ENCODE peak calls at places on chromosomes 16 and 17, in five cellular contexts. H is colonic mucosa, K is kidney epithelial cell, J is AG04449, X is BE2C. Z is an unnamed sample.

GRCh38 chr17:31008374-31009035 is 37.7 kb downstream of the RNF135 start:
- DNase-seq in K (no peak), J (no peak), H (peak; percentile 67), X (no peak), Z (no peak)

GRCh38 chr16:12271006-12271405 is 294.5 kb downstream of the SNX29 start:
- DNase-seq in J (no peak), H (no peak), X (peak; percentile 32), K (no peak), Z (no peak)

GRCh38 chr17:44083250-44083849 is 12.8 kb downstream of the G6PC3 start:
- DNase-seq in H (no peak), K (no peak), X (peak; percentile 48), J (no peak), Z (no peak)

GRCh38 chr16:84532299-84532724 is 27.9 kb upstream of the MEAK7 start:
- DNase-seq in J (peak; percentile 92), K (peak; percentile 97), H (no peak), X (no peak), Z (peak; percentile 87)

GRCh38 chr17:76354747-76355310 is 1.1 kb upstream of the PRPSAP1 start:
- DNase-seq in J (no peak), X (no peak), K (no peak), H (no peak), Z (no peak)

GRCh38 chr16:57383276-57384247 is 11.3 kb downstream of the CX3CL1 start:
- DNase-seq in X (peak; percentile 36), H (peak; percentile 54), J (no peak), K (no peak), Z (no peak)

GRCh38 chr17:69909389-69909788 is 165.6 kb upstream of the KCNJ16 start:
- DNase-seq in K (peak; percentile 51), X (no peak), H (no peak), J (no peak), Z (no peak)

GRCh38 chr16:30458561-30459394 is 13.1 kb upstream of the SEPHS2 start:
- DNase-seq in X (no peak), K (no peak), J (no peak), H (peak; percentile 51), Z (no peak)

GRCh38 chr17:75129576-75129975 is 2.0 kb downstream of the NT5C start:
- DNase-seq in J (no peak), X (no peak), H (no peak), K (no peak), Z (no peak)

GRCh38 chr16:31528726-31529397 is 1.2 kb downstream of the AHSP start:
- DNase-seq in J (peak; percentile 9), H (no peak), K (no peak), X (no peak), Z (no peak)

GRCh38 chr17:79752175-79752574 is 21.4 kb downstream of the ENPP7 start:
- DNase-seq in H (no peak), K (no peak), X (no peak), J (no peak), Z (no peak)

GRCh38 chr17:15279011-15279477 is 13.9 kb upstream of the PMP22 start:
- DNase-seq in H (no peak), J (peak; percentile 68), X (no peak), K (no peak), Z (peak; percentile 92)

GRCh38 chr17:73371285-73371684 is 59.5 kb upstream of the CDC42EP4 start:
- DNase-seq in X (no peak), H (no peak), K (peak; percentile 74), J (peak; percentile 78), Z (peak; percentile 71)

GRCh38 chr17:61139219-61139618 is 260.4 kb upstream of the TBX2 start:
- DNase-seq in J (peak; percentile 45), H (peak; percentile 34), K (no peak), X (no peak), Z (no peak)

GRCh38 chr17:7897773-7898172 is 9.2 kb downstream of the CHD3 start:
- DNase-seq in K (no peak), H (no peak), J (no peak), X (no peak), Z (no peak)

DNA sequence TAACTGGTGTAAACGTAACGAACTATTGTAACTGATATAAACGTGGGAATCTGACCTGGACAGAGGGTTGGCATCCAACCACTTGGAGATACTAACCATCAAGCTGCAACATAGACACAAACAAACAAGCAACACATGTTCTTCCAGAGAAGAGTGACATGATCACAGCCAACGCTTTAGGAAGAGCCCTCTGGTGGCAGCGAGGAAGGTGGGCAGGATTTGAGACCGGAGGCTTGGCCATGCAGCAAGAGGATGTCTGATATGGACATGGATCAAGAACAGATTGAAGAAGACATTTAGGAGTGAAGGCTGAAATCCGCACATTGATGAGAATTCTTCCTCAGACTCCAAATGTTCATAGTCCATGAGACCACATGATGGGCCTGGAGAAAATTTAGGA is 40.3 kb upstream of the TNRC6A start:
- DNase-seq in H (no peak), J (no peak), X (peak; percentile 59), K (no peak), Z (peak; percentile 34)
- TF ChIP-seq CTCF in H (peak; percentile 26), J (peak; percentile 79), X (peak; percentile 95), K (peak; percentile 67), Z (peak; percentile 92)

GRCh38 chr17:40177275-40177874 is at the start of gene RAPGEFL1:
- DNase-seq in H (peak; percentile 93), X (peak; percentile 88), K (no peak), J (no peak), Z (no peak)
- H3K4me3 ChIP-seq in H (peak within 1 kb of the TSS; percentile 48), X (peak within 1 kb of the TSS; percentile 60), K (peak within 1 kb of the TSS; percentile 46), J (peak within 1 kb of the TSS; percentile 55), Z (peak within 1 kb of the TSS; percentile 40)

GRCh38 chr17:49616086-49616485 is 40.4 kb downstream of the NXPH3 start:
- DNase-seq in X (no peak), H (no peak), K (no peak), J (no peak), Z (no peak)
- TF ChIP-seq CTCF in X (peak; percentile 14), H (no peak), K (no peak), J (no peak), Z (no peak)

GRCh38 chr16:18969050-18969854 is 14.5 kb upstream of the TMC7 start:
- DNase-seq in H (peak; percentile 92), K (no peak), J (no peak), X (peak; percentile 90), Z (peak; percentile 18)
- H3K4me3 ChIP-seq in H (no peak overlapping the region), K (no peak overlapping the region), J (peak overlapping the region; percentile 49), X (peak overlapping the region; percentile 64), Z (peak overlapping the region; percentile 31)

GRCh38 chr16:3182608-3183444 is 5.2 kb upstream of the OR1F1 start:
- DNase-seq in X (peak; percentile 78), J (no peak), K (no peak), H (peak; percentile 59), Z (no peak)
- TF ChIP-seq CTCF in X (peak; percentile 47), J (peak; percentile 38), K (no peak), H (peak; percentile 26), Z (peak; percentile 57)

Z was measured in AG09309.